ENCODE peak calls at places on chromosomes 13 and 19, in four cellular contexts. K, M, O and Z are unnamed samples.

GRCh38 chr19:8335343-8336071 is 7.6 kb downstream of the KANK3 start:
- DNase-seq in K (no peak), M (peak; percentile 88), O (no peak), Z (no peak)

GRCh38 chr13:108915634-108916497 is 286.5 kb downstream of the MYO16 start:
- DNase-seq in K (peak; percentile 95), M (no peak), O (peak; percentile 96), Z (peak; percentile 89)

GRCh38 chr19:58217607-58218391 is 10.9 kb upstream of the ZNF544 start:
- DNase-seq in K (no peak), M (peak; percentile 70), O (no peak), Z (no peak)

GRCh38 chr13:100392709-100393630 is 195.6 kb downstream of the GGACT start:
- DNase-seq in K (peak; percentile 69), M (no peak), O (peak; percentile 93), Z (peak; percentile 84)

GRCh38 chr13:27016871-27017270 is 154.7 kb downstream of the USP12 start:
- DNase-seq in K (no peak), M (no peak), O (no peak), Z (no peak)

GRCh38 chr13:93640452-93640851 is 413.8 kb downstream of the GPC6 start:
- DNase-seq in K (no peak), M (no peak), O (no peak), Z (no peak)

GRCh38 chr13:87669379-87669978 is 1.7 kb upstream of the SLITRK5 start:
- DNase-seq in K (no peak), M (no peak), O (no peak), Z (no peak)

GRCh38 chr19:18013621-18014111 is 5.7 kb downstream of the ARRDC2 start:
- DNase-seq in K (no peak), M (no peak), O (no peak), Z (no peak)

GRCh38 chr19:33376423-33376822 is 2.9 kb downstream of the CEBPG start:
- DNase-seq in K (peak; percentile 86), M (no peak), O (no peak), Z (no peak)

GRCh38 chr13:60756306-60756705 is 359.3 kb downstream of the TDRD3 start:
- DNase-seq in K (no peak), M (no peak), O (no peak), Z (no peak)

GRCh38 chr13:49497272-49497671 is 1.5 kb downstream of the PHF11 start:
- DNase-seq in K (no peak), M (no peak), O (no peak), Z (no peak)

GRCh38 chr13:35858665-35859064 is 272.5 kb downstream of the DCLK1 start:
- DNase-seq in K (no peak), M (no peak), O (no peak), Z (no peak)

GRCh38 chr13:101474419-101474957 is 22.0 kb downstream of the ITGBL1 start:
- DNase-seq in K (no peak), M (no peak), O (no peak), Z (no peak)

GRCh38 chr13:92950771-92951170 is 275.8 kb upstream of the GPC6 start:
- DNase-seq in K (no peak), M (no peak), O (no peak), Z (no peak)

GRCh38 chr13:108409735-108410134 is 140.2 kb downstream of the TNFSF13B start:
- DNase-seq in K (no peak), M (no peak), O (no peak), Z (no peak)

GRCh38 chr19:982567-983170 is 1.5 kb upstream of the WDR18 start:
- DNase-seq in K (peak; percentile 79), M (peak; percentile 97), O (no peak), Z (no peak)

GRCh38 chr13:102799544-102800144 is 725 bp downstream of the BIVM start:
- DNase-seq in K (peak; percentile 29), M (peak; percentile 91), O (no peak), Z (no peak)

GRCh38 chr13:67228909-67229308 is 1.2 kb downstream of the PCDH9 start:
- DNase-seq in K (no peak), M (no peak), O (no peak), Z (no peak)

GRCh38 chr13:112353856-112354255 is 22.3 kb upstream of the SPACA7 start:
- DNase-seq in K (no peak), M (no peak), O (no peak), Z (no peak)

GRCh38 chr13:46844431-46844830 is 47.5 kb upstream of the ESD start:
- DNase-seq in K (no peak), M (no peak), O (no peak), Z (no peak)

GRCh38 chr13:44230736-44231135 is 142.9 kb upstream of the SERP2 start:
- DNase-seq in K (no peak), M (no peak), O (no peak), Z (no peak)

GRCh38 chr19:13526552-13526951 is 20.3 kb upstream of the CACNA1A start:
- DNase-seq in K (no peak), M (no peak), O (no peak), Z (no peak)

DNA sequence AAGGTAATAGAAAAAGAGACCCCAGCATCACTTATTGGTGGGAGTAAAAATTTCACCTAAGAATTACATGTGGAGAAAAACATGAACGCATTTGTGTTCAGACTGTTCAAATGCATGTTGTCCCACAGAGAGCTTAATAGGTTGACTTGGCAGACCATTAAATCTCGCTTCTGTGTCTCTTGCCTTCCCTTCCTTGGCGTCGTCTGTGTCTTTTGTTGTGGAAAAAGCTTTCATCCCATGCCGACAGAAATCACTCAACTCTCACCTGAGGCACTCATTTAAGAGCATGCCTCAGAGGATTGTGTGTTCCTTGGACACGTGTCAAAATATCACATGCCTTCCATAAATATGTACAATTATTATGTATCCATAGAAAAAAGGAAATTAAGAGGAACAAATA is 24.4 kb upstream of the CACNA1A start:
- DNase-seq in K (no peak), M (no peak), O (no peak), Z (no peak)
- TF ChIP-seq POLR2A in K (no peak), M (no peak), O (no peak), Z (no peak)

DNA sequence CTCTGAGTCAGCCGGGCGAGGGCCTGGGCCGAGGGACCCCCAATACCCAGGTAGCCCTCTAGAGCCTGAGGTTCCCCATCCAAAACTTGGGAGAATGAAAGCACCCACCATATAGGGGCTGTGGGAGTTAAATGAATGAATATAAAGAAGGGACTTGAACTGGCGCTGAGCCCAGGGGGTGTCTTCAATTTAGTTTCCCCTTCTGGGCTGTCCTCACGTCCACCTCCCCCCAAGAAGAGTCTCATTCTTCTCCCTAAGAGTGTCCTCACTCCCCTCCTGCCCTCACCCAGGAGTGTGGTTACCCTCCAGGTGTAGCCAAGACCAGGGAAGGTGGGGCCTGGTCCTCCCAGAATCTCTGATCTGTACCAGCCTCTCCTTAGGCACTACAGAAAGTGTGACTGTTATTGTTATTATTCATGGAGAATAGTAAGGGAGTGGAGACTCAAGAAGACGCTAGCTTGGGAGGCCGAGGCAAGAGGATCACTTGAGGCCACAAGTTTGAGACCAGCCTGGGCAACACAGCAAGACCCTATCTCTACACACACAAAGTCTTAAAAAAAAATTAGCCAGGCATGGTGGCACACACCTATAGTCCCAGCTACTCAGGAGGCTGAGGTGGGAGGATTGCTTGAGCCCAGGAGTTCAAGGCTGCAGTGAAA is 2.7 kb downstream of the CD79A start:
- DNase-seq in K (no peak), M (no peak), O (no peak), Z (no peak)
- TF ChIP-seq POLR2AphosphoS5 in K (no peak), M (no peak), O (no peak), Z (no peak)

DNA sequence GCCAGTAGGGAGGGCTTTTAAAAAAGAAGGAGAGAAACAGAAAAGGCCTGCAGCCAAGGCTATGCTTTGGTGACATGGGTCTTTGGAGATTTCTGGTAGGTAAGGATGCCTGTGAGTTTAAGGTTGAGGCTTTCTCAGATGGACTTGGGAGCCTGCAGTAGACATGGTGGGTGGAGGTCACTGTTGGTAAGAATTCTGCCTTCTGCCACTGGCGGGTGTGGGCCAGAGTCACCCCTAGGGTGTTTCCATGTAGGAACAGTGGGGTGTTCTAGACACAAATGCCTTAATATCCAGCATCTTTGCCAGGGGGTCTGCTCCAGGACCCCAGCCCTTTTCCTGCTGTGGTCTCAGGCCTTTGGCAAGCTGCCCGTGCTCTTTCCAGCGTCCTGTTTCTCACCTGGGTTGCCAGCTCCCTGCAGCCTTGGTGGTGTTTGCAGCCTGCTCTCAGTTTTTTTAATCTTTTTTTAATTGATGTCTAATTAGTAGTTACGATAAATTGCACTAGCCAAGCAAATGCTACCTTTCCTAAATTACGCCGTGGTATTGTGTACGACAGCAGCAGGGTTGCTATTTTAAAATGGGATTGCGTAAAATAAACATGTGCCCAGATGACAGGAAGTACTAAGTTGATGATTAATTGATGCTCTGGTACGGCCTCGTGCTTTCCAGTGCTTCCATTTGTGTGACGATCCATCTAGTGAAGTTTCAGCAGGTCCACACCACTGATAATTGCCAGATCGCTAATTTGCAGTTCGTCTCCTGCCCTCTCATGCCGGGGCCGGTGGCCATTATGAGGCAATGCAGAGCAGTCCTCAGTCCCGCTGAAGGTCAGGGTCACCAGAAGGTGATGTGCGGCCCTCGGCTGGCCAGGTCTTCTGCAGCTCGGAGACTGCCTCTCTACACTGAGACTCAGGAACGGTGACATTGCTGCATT is 35.3 kb upstream of the NPAS1 start:
- DNase-seq in K (no peak), M (no peak), O (no peak), Z (no peak)
- TF ChIP-seq POLR2A in K (no peak), M (no peak), O (no peak), Z (no peak)

DNA sequence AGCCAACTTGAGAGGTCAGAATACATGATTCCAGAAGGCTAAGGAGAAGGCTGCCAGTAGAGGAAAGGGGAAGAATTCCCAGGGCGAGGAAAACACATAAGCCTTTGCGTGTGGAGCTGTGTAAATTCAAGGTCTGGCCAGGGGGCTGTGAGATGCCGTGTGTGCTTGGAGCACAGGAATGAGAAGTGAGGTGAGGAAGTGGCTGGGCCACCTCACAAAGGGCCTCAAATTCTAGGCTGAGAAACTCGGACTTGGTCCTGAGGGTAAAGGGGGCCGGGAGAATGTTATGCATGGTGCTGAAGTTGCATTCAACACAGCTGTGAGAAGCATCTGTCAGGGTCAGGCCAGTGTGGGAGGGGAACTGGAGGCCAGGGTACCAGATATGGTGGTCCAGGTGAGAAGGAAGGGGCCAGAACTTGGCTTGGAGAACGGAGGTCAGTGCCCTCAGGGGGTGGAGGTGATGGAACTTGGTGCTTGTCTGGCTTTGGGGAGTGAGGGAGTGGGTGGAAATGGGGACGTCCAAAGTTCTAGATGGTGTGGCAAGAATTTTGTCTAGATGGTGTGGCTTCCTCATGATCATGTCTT is 4.9 kb upstream of the ZNF580 start:
- DNase-seq in K (no peak), M (no peak), O (no peak), Z (no peak)
- TF ChIP-seq POLR2AphosphoS5 in K (no peak), M (no peak), O (no peak), Z (no peak)

DNA sequence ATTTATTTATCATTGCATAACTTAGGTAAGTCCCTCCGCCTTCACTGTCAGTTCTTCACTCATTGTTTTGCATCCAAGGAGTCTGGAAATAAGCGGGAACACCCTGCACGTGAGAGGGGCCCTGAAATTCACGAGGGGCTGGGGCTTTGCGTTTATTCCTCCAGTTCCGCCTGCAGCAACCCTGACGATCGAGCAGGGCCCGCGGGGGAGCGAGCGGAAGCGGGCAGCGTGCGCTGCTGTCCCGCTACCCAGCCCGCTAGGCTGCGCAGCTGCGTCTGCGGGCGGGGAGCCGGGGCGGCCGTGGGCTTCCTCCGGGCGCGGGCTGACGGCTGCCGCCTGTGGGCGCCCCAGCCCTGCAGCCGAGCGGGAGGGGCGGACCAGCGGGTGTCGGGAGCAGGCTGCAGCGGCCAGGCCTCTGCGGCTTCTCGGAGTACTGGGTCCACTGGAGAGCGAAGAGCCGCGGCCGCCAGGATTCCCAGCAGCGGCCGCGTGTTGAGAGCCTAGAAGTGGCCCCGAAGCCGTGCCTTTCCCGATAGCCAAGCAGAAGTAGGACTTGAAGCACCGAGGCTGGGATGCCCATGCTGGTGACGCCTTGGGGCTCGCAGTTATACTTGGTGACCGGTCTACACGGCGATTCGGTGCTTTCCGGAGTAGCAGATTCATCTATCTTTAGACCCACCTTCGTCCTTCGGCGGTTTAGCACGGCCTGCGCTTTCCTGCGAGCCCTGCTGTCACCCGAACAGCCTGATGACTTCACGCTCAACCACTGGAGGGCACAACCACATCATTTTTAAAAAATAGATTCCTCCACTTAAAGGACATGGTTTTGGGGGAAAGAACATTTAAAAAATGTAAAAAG is 32.9 kb upstream of the SACS start:
- DNase-seq in K (peak; percentile 61), M (peak; percentile 93), O (peak; percentile 92), Z (peak; percentile 75)
- TF ChIP-seq POLR2A in K (no peak), M (no peak), O (no peak), Z (no peak)